ENCODE peak calls at places on chromosomes 1 and 21, in seven cellular contexts. One of them, this sample, is unnamed.
A peak's percentile ranks its signal among the peaks of the same experiment; 100 is the strongest.

GRCh38 chr1:43206721-43207228 is 34.6 kb downstream of the CFAP57 start:
- DNase-seq in upper lobe of right lung: peak; percentile 72
- DNase-seq in breast epithelium: no peak
- DNase-seq in hepatocyte: peak; percentile 90
- DNase-seq in GM23338: peak; percentile 95
- DNase-seq in neuronal stem cell: no peak
- DNase-seq in trophoblast cell: peak; percentile 97
- DNase-seq in this sample: peak; percentile 98

GRCh38 chr1:102897537-102897936 is 210.8 kb downstream of the COL11A1 start:
- DNase-seq in upper lobe of right lung: no peak
- DNase-seq in breast epithelium: no peak
- DNase-seq in hepatocyte: peak; percentile 40
- DNase-seq in GM23338: no peak
- DNase-seq in neuronal stem cell: no peak
- DNase-seq in trophoblast cell: peak; percentile 71
- DNase-seq in this sample: no peak

GRCh38 chr1:213658508-213658907 is 329.3 kb upstream of the PROX1 start:
- DNase-seq in upper lobe of right lung: no peak
- DNase-seq in breast epithelium: no peak
- DNase-seq in hepatocyte: no peak
- DNase-seq in GM23338: no peak
- DNase-seq in neuronal stem cell: no peak
- DNase-seq in trophoblast cell: no peak
- DNase-seq in this sample: no peak

GRCh38 chr1:200415693-200416593 is 6.1 kb upstream of the ZNF281 start:
- DNase-seq in upper lobe of right lung: no peak
- DNase-seq in breast epithelium: no peak
- DNase-seq in hepatocyte: peak; percentile 72
- DNase-seq in GM23338: no peak
- DNase-seq in neuronal stem cell: no peak
- DNase-seq in trophoblast cell: peak; percentile 81
- DNase-seq in this sample: no peak

GRCh38 chr1:243946946-243947345 is 96.9 kb upstream of the AKT3 start:
- DNase-seq in upper lobe of right lung: no peak
- DNase-seq in breast epithelium: no peak
- DNase-seq in hepatocyte: no peak
- DNase-seq in GM23338: peak; percentile 94
- DNase-seq in neuronal stem cell: no peak
- DNase-seq in trophoblast cell: peak; percentile 73
- DNase-seq in this sample: peak; percentile 71

GRCh38 chr1:78408830-78409229 is 81.9 kb upstream of the PTGFR start:
- DNase-seq in upper lobe of right lung: no peak
- DNase-seq in breast epithelium: no peak
- DNase-seq in hepatocyte: no peak
- DNase-seq in GM23338: no peak
- DNase-seq in neuronal stem cell: no peak
- DNase-seq in trophoblast cell: no peak
- DNase-seq in this sample: no peak

GRCh38 chr1:62034790-62035189 is 159.9 kb upstream of the L1TD1 start:
- DNase-seq in upper lobe of right lung: no peak
- DNase-seq in breast epithelium: no peak
- DNase-seq in hepatocyte: no peak
- DNase-seq in GM23338: no peak
- DNase-seq in neuronal stem cell: no peak
- DNase-seq in trophoblast cell: no peak
- DNase-seq in this sample: no peak

GRCh38 chr1:22745675-22746585 is 35.3 kb downstream of the EPHB2 start:
- DNase-seq in upper lobe of right lung: no peak
- DNase-seq in breast epithelium: no peak
- DNase-seq in hepatocyte: peak; percentile 57
- DNase-seq in GM23338: no peak
- DNase-seq in neuronal stem cell: no peak
- DNase-seq in trophoblast cell: peak; percentile 65
- DNase-seq in this sample: no peak

GRCh38 chr1:33256701-33257387 is 552 bp downstream of the ZNF362 start:
- DNase-seq in upper lobe of right lung: peak; percentile 86
- DNase-seq in breast epithelium: peak; percentile 69
- DNase-seq in hepatocyte: peak; percentile 79
- DNase-seq in GM23338: peak; percentile 49
- DNase-seq in neuronal stem cell: no peak
- DNase-seq in trophoblast cell: peak; percentile 51
- DNase-seq in this sample: no peak

GRCh38 chr1:180254854-180255253 is 24.8 kb downstream of the LHX4 start:
- DNase-seq in upper lobe of right lung: no peak
- DNase-seq in breast epithelium: no peak
- DNase-seq in hepatocyte: no peak
- DNase-seq in GM23338: no peak
- DNase-seq in neuronal stem cell: no peak
- DNase-seq in trophoblast cell: no peak
- DNase-seq in this sample: no peak

GRCh38 chr1:145785481-145785880 is 38.4 kb downstream of the RNF115 start:
- DNase-seq in upper lobe of right lung: no peak
- DNase-seq in breast epithelium: no peak
- DNase-seq in hepatocyte: no peak
- DNase-seq in GM23338: no peak
- DNase-seq in neuronal stem cell: no peak
- DNase-seq in trophoblast cell: no peak
- DNase-seq in this sample: no peak

GRCh38 chr1:50416553-50417453 is 6.4 kb downstream of the DMRTA2 start:
- DNase-seq in upper lobe of right lung: no peak
- DNase-seq in breast epithelium: no peak
- DNase-seq in hepatocyte: no peak
- DNase-seq in GM23338: peak; percentile 95
- DNase-seq in neuronal stem cell: no peak
- DNase-seq in trophoblast cell: no peak
- DNase-seq in this sample: no peak
- H3K4me3 ChIP-seq in upper lobe of right lung: no peak overlapping the region
- H3K4me3 ChIP-seq in breast epithelium: no peak overlapping the region
- H3K4me3 ChIP-seq in hepatocyte: no peak overlapping the region
- H3K4me3 ChIP-seq in GM23338: peak overlapping the region; percentile 52
- H3K4me3 ChIP-seq in neuronal stem cell: no peak overlapping the region
- H3K4me3 ChIP-seq in trophoblast cell: no peak overlapping the region
- H3K4me3 ChIP-seq in this sample: peak overlapping the region; percentile 40

GRCh38 chr1:2209400-2210083 is 15.0 kb upstream of the FAAP20 start:
- DNase-seq in upper lobe of right lung: peak; percentile 65
- DNase-seq in breast epithelium: no peak
- DNase-seq in hepatocyte: no peak
- DNase-seq in GM23338: no peak
- DNase-seq in neuronal stem cell: no peak
- DNase-seq in trophoblast cell: no peak
- DNase-seq in this sample: no peak
- H3K4me1 ChIP-seq in upper lobe of right lung: peaks cover 67% of the 10 kb centered on the region
- H3K4me1 ChIP-seq in breast epithelium: peaks cover 35% of the 10 kb centered on the region
- H3K4me1 ChIP-seq in hepatocyte: peaks cover 62% of the 10 kb centered on the region
- H3K4me1 ChIP-seq in GM23338: peaks cover 19% of the 10 kb centered on the region
- H3K4me1 ChIP-seq in neuronal stem cell: peaks cover 51% of the 10 kb centered on the region
- H3K4me1 ChIP-seq in trophoblast cell: peaks cover 29% of the 10 kb centered on the region
- H3K4me1 ChIP-seq in this sample: peaks cover 35% of the 10 kb centered on the region

GRCh38 chr1:10054465-10054864 is 21.7 kb downstream of the UBE4B start:
- DNase-seq in upper lobe of right lung: no peak
- DNase-seq in breast epithelium: no peak
- DNase-seq in hepatocyte: no peak
- DNase-seq in GM23338: no peak
- DNase-seq in neuronal stem cell: no peak
- DNase-seq in trophoblast cell: no peak
- DNase-seq in this sample: no peak

GRCh38 chr1:10059329-10059691 is 26.6 kb downstream of the UBE4B start:
- DNase-seq in upper lobe of right lung: no peak
- DNase-seq in breast epithelium: no peak
- DNase-seq in hepatocyte: no peak
- DNase-seq in GM23338: no peak
- DNase-seq in neuronal stem cell: no peak
- DNase-seq in trophoblast cell: no peak
- DNase-seq in this sample: no peak

GRCh38 chr1:10057305-10057704 is 24.5 kb downstream of the UBE4B start:
- DNase-seq in upper lobe of right lung: no peak
- DNase-seq in breast epithelium: no peak
- DNase-seq in hepatocyte: no peak
- DNase-seq in GM23338: no peak
- DNase-seq in neuronal stem cell: no peak
- DNase-seq in trophoblast cell: no peak
- DNase-seq in this sample: no peak

GRCh38 chr1:10057744-10058294 is 25.1 kb downstream of the UBE4B start:
- DNase-seq in upper lobe of right lung: no peak
- DNase-seq in breast epithelium: no peak
- DNase-seq in hepatocyte: no peak
- DNase-seq in GM23338: no peak
- DNase-seq in neuronal stem cell: no peak
- DNase-seq in trophoblast cell: no peak
- DNase-seq in this sample: no peak

DNA sequence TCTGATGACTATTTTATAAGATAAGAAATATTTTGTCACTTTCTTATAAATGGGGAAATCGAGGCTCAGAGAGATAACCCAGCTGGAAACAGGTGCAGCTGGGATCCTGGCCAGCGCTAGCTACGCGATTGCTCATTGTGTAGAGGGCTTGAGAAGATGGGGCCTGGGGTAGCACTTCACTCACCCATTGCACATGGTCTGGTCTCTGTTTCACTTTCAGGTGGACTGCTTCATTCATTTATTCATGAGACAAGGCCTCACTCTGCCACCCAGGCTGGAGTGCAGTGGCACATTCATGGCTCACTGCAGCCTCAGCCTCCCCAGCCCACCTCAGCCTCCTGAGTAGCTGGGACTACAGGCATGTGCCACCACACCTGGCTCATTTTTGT is 23.8 kb downstream of the UBE4B start:
- DNase-seq in upper lobe of right lung: no peak
- DNase-seq in breast epithelium: no peak
- DNase-seq in hepatocyte: no peak
- DNase-seq in GM23338: no peak
- DNase-seq in neuronal stem cell: no peak
- DNase-seq in trophoblast cell: no peak
- DNase-seq in this sample: no peak
- H3K4me3 ChIP-seq in upper lobe of right lung: no peak overlapping the region
- H3K4me3 ChIP-seq in breast epithelium: no peak overlapping the region
- H3K4me3 ChIP-seq in hepatocyte: no peak overlapping the region
- H3K4me3 ChIP-seq in GM23338: no peak overlapping the region
- H3K4me3 ChIP-seq in neuronal stem cell: no peak overlapping the region
- H3K4me3 ChIP-seq in trophoblast cell: no peak overlapping the region
- H3K4me3 ChIP-seq in this sample: no peak overlapping the region

DNA sequence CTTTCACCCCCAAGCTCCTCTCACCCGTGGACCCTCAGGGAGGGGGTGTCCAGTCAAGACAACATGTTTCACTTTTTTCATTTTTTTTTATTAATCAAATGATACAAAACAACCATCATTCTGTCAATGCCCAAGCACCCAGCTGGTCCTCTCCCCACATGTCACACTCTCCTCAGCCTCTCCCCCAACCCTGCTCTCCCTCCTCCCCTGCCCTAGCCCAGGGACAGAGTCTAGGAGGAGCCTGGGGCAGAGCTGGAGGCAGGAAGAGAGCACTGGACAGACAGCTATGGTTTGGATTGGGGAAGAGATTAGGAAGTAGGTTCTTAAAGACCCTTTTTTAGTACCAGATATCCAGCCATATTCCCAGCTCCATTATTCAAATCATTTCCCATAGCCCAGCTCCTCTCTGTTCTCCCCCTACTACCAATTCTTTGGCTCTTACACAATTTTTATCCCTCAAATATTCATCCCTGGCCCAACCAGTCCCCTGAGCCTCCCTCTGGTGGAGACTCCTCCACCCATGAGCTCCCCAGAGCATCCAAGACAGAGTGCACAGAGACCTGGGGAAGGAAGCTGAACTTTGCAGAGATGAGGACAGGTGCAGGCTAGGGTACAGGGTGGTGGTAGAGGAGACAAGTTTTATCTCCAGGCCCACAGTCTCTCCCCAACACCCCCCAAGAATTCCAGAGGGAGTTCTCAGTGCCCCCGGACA is 1.4 kb upstream of the S100A16 start:
- DNase-seq in upper lobe of right lung: no peak
- DNase-seq in breast epithelium: no peak
- DNase-seq in hepatocyte: no peak
- DNase-seq in GM23338: no peak
- DNase-seq in neuronal stem cell: no peak
- DNase-seq in trophoblast cell: no peak
- DNase-seq in this sample: no peak
- H3K4me1 ChIP-seq in upper lobe of right lung: peaks cover 31% of the 10 kb centered on the region
- H3K4me1 ChIP-seq in breast epithelium: peaks cover 14% of the 10 kb centered on the region
- H3K4me1 ChIP-seq in hepatocyte: peaks cover 45% of the 10 kb centered on the region
- H3K4me1 ChIP-seq in GM23338: peaks cover 17% of the 10 kb centered on the region
- H3K4me1 ChIP-seq in neuronal stem cell: peaks cover 15% of the 10 kb centered on the region
- H3K4me1 ChIP-seq in trophoblast cell: peaks cover 44% of the 10 kb centered on the region
- H3K4me1 ChIP-seq in this sample: peaks cover 48% of the 10 kb centered on the region

GRCh38 chr21:26572026-26572425 is 1.1 kb downstream of the CYYR1 start:
- DNase-seq in upper lobe of right lung: no peak
- DNase-seq in breast epithelium: no peak
- DNase-seq in hepatocyte: no peak
- DNase-seq in GM23338: no peak
- DNase-seq in neuronal stem cell: no peak
- DNase-seq in trophoblast cell: no peak
- DNase-seq in this sample: no peak

GRCh38 chr21:26570203-26570602 is 2.9 kb downstream of the CYYR1 start:
- DNase-seq in upper lobe of right lung: no peak
- DNase-seq in breast epithelium: no peak
- DNase-seq in hepatocyte: no peak
- DNase-seq in GM23338: peak; percentile 43
- DNase-seq in neuronal stem cell: no peak
- DNase-seq in trophoblast cell: no peak
- DNase-seq in this sample: no peak

GRCh38 chr21:26572668-26573381 is at the start of gene CYYR1:
- DNase-seq in upper lobe of right lung: peak; percentile 62
- DNase-seq in breast epithelium: no peak
- DNase-seq in hepatocyte: peak; percentile 50
- DNase-seq in GM23338: peak; percentile 84
- DNase-seq in neuronal stem cell: peak; percentile 63
- DNase-seq in trophoblast cell: no peak
- DNase-seq in this sample: peak; percentile 57
- H3K4me3 ChIP-seq in upper lobe of right lung: peak within 1 kb of the TSS; percentile 47
- H3K4me3 ChIP-seq in breast epithelium: peak within 1 kb of the TSS; percentile 41
- H3K4me3 ChIP-seq in hepatocyte: peak within 1 kb of the TSS; percentile 63
- H3K4me3 ChIP-seq in GM23338: peak within 1 kb of the TSS; percentile 88
- H3K4me3 ChIP-seq in neuronal stem cell: peak within 1 kb of the TSS; percentile 94
- H3K4me3 ChIP-seq in trophoblast cell: peak within 1 kb of the TSS; percentile 82
- H3K4me3 ChIP-seq in this sample: peak within 1 kb of the TSS; percentile 86